ENCODE peak calls at places on chromosomes 5 and 9, in four cellular contexts. D is MM.1S, X is GM23338, I is PC-3. C is an unnamed sample. For H3K9me2, the result is how much of the 10 kb centered on the place peaks cover.

GRCh38 chr9:85599540-85600140 is 142.1 kb downstream of the AGTPBP1 start:
- DNase-seq in D (no peak), X (no peak), I (no peak), C (no peak)

GRCh38 chr5:56357426-56357825 is 124.3 kb upstream of the ANKRD55 start:
- DNase-seq in D (no peak), X (peak), I (no peak), C (no peak)

GRCh38 chr5:181151146-181151545 is 3.8 kb downstream of the OR2V2 start:
- DNase-seq in D (no peak), X (peak), I (peak), C (no peak)

GRCh38 chr5:151924564-151925395 is at the start of gene GLRA1:
- DNase-seq in D (peak), X (peak), I (peak), C (peak)

GRCh38 chr5:43019615-43020293 is 20.4 kb downstream of the ANXA2R start:
- DNase-seq in D (peak), X (peak), I (peak), C (peak)

GRCh38 chr9:5628183-5628529 is 751 bp upstream of the RIC1 start:
- DNase-seq in D (peak), X (peak), I (peak), C (peak)

GRCh38 chr5:1140818-1141189 is 28.9 kb upstream of the SLC12A7 start:
- DNase-seq in D (no peak), X (no peak), I (no peak), C (no peak)

GRCh38 chr5:10518352-10518751 is 45.5 kb upstream of the ANKRD33B start:
- DNase-seq in D (no peak), X (no peak), I (peak), C (peak)

GRCh38 chr5:83375049-83375710 is 96.4 kb upstream of the VCAN start:
- DNase-seq in D (no peak), X (no peak), I (no peak), C (no peak)

GRCh38 chr9:83355024-83355444 is 183.2 kb downstream of the FRMD3 start:
- DNase-seq in D (no peak), X (no peak), I (no peak), C (peak)

GRCh38 chr5:112317866-112318265 is 101.2 kb downstream of the EPB41L4A start:
- DNase-seq in D (no peak), X (no peak), I (no peak), C (no peak)

GRCh38 chr9:126299706-126300276 is 26.8 kb upstream of the MVB12B start:
- DNase-seq in D (no peak), X (no peak), I (peak), C (no peak)

GRCh38 chr5:16685069-16685468 is 68.3 kb upstream of the RETREG1 start:
- DNase-seq in D (no peak), X (no peak), I (no peak), C (no peak)

GRCh38 chr5:74240783-74241750 is 399.5 kb downstream of the ENC1 start:
- DNase-seq in D (no peak), X (no peak), I (peak), C (peak)

GRCh38 chr9:93633492-93634221 is 57.3 kb downstream of the PHF2 start:
- DNase-seq in D (no peak), X (no peak), I (no peak), C (no peak)

GRCh38 chr9:20476912-20477311 is 145.4 kb downstream of the MLLT3 start:
- DNase-seq in D (no peak), X (no peak), I (no peak), C (peak)

GRCh38 chr5:136766456-136766855 is 401.1 kb upstream of the TRPC7 start:
- DNase-seq in D (no peak), X (no peak), I (peak), C (no peak)

GRCh38 chr9:133058550-133059320 is 3.0 kb upstream of the CEL start:
- DNase-seq in D (peak), X (no peak), I (no peak), C (no peak)

GRCh38 chr5:81756016-81756415 is 5.1 kb upstream of the SSBP2 start:
- DNase-seq in D (no peak), X (no peak), I (no peak), C (no peak)
- H2AFZ ChIP-seq in D (no peak), X (no peak), I (no peak), C (no peak)

GRCh38 chr5:144028644-144029043 is 141.8 kb downstream of the YIPF5 start:
- DNase-seq in D (no peak), X (no peak), I (peak), C (peak)
- H3K9me2 ChIP-seq in D (under half), X (under half), I (under half), C (under half)

GRCh38 chr9:131281119-131281965 is 5.0 kb upstream of the FAM78A start:
- DNase-seq in D (no peak), X (peak), I (no peak), C (no peak)
- TF ChIP-seq CTCF in D (no peak), X (no peak), I (no peak), C (no peak)

GRCh38 chr9:78882501-78882900 is 585.6 kb downstream of the PSAT1 start:
- DNase-seq in D (no peak), X (no peak), I (no peak), C (peak)

GRCh38 chr9:78884611-78885150 is 587.8 kb downstream of the PSAT1 start:
- DNase-seq in D (no peak), X (no peak), I (no peak), C (no peak)

GRCh38 chr9:78879324-78880100 is 582.6 kb downstream of the PSAT1 start:
- DNase-seq in D (no peak), X (no peak), I (peak), C (no peak)

GRCh38 chr9:78881295-78881694 is 584.4 kb downstream of the PSAT1 start:
- DNase-seq in D (no peak), X (no peak), I (no peak), C (no peak)
- H2AFZ ChIP-seq in D (no peak), X (no peak), I (no peak), C (no peak)

GRCh38 chr5:175148773-175149172 is 295.2 kb downstream of the DRD1 start:
- DNase-seq in D (no peak), X (no peak), I (no peak), C (no peak)
- H3K9me2 ChIP-seq in D (under half), X (under half), I (under half), C (under half)

DNA sequence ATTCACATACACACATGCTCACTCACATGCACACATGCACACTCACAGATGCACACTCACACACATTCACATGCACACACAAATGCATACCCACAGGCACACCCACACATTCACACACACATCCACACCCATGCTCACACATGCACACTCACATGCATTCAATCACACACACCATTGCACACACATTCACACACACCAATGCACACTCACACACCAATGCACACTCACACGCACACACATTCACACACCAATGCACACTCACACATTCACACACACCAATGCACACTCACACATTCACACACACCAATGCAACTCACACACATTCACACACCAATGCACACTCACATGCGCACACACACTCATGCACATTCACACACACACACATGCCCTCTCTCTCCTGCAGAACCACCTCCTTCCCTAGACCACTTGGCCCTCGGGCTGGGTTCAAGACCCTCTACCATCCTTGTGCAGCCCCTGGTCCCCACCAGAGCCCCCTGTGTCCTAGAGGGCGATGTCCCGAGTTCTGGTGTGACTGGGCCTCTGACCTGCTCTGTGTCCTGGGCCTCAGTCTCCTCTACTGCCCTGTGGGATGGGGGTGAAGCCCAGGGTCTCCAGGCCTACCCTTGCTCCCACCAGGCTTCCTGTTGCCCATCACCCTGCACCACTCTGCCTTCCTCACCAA is 139.0 kb downstream of the OLFM1 start:
- DNase-seq in D (no peak), X (no peak), I (no peak), C (no peak)
- TF ChIP-seq CTCF in D (no peak), X (no peak), I (no peak), C (no peak)

GRCh38 chr9:113462781-113463286 is 693 bp upstream of the RGS3 start:
- DNase-seq in D (peak), X (no peak), I (no peak), C (no peak)
- H2AFZ ChIP-seq in D (peak), X (peak), I (peak), C (no peak)

C was measured in hepatocyte.